ENCODE peak calls at places on chromosomes 3 and 15, in nine cellular contexts. One of them, this sample, is unnamed.

GRCh38 chr3:139677341-139678155 is at the start of gene NMNAT3:
- DNase-seq in SK-N-SH: peak; percentile 42
- DNase-seq in BJ: no peak
- DNase-seq in HepG2: peak; percentile 77
- DNase-seq in PC-9: peak; percentile 70
- DNase-seq in upper lobe of right lung: peak; percentile 95
- DNase-seq in neural progenitor cell: peak; percentile 92
- DNase-seq in brain microvascular endothelial cell: peak; percentile 32
- DNase-seq in left ventricle myocardium inferior: peak; percentile 87
- DNase-seq in this sample: peak; percentile 77

GRCh38 chr3:21795152-21795837 is 44.3 kb upstream of the ZNF385D start:
- DNase-seq in SK-N-SH: peak; percentile 59
- DNase-seq in left ventricle myocardium inferior: peak; percentile 79
- DNase-seq in brain microvascular endothelial cell: no peak
- DNase-seq in neural progenitor cell: no peak
- DNase-seq in HepG2: no peak
- DNase-seq in PC-9: no peak
- DNase-seq in BJ: no peak
- DNase-seq in upper lobe of right lung: no peak
- DNase-seq in this sample: peak; percentile 92

GRCh38 chr3:53274938-53275666 is 19.3 kb upstream of the TKT start:
- DNase-seq in left ventricle myocardium inferior: no peak
- DNase-seq in SK-N-SH: no peak
- DNase-seq in brain microvascular endothelial cell: no peak
- DNase-seq in HepG2: no peak
- DNase-seq in neural progenitor cell: no peak
- DNase-seq in PC-9: no peak
- DNase-seq in upper lobe of right lung: peak; percentile 23
- DNase-seq in BJ: no peak
- DNase-seq in this sample: no peak

GRCh38 chr3:20039082-20039764 is 1.0 kb upstream of the KAT2B start:
- DNase-seq in upper lobe of right lung: no peak
- DNase-seq in SK-N-SH: no peak
- DNase-seq in left ventricle myocardium inferior: no peak
- DNase-seq in brain microvascular endothelial cell: no peak
- DNase-seq in BJ: no peak
- DNase-seq in neural progenitor cell: peak; percentile 35
- DNase-seq in HepG2: no peak
- DNase-seq in PC-9: no peak
- DNase-seq in this sample: no peak

GRCh38 chr3:48301814-48302194 is 31.7 kb downstream of the SPINK8 start:
- DNase-seq in BJ: no peak
- DNase-seq in neural progenitor cell: no peak
- DNase-seq in left ventricle myocardium inferior: no peak
- DNase-seq in PC-9: peak; percentile 31
- DNase-seq in brain microvascular endothelial cell: peak; percentile 1
- DNase-seq in SK-N-SH: peak; percentile 45
- DNase-seq in HepG2: peak; percentile 21
- DNase-seq in upper lobe of right lung: no peak
- DNase-seq in this sample: no peak

GRCh38 chr3:123493912-123494311 is 45.0 kb upstream of the ADCY5 start:
- DNase-seq in upper lobe of right lung: no peak
- DNase-seq in left ventricle myocardium inferior: no peak
- DNase-seq in PC-9: no peak
- DNase-seq in neural progenitor cell: no peak
- DNase-seq in SK-N-SH: no peak
- DNase-seq in brain microvascular endothelial cell: no peak
- DNase-seq in HepG2: no peak
- DNase-seq in BJ: no peak
- DNase-seq in this sample: no peak

GRCh38 chr3:174640932-174641331 is 218.2 kb upstream of the NAALADL2 start:
- DNase-seq in BJ: no peak
- DNase-seq in PC-9: no peak
- DNase-seq in SK-N-SH: no peak
- DNase-seq in HepG2: no peak
- DNase-seq in brain microvascular endothelial cell: no peak
- DNase-seq in neural progenitor cell: no peak
- DNase-seq in left ventricle myocardium inferior: no peak
- DNase-seq in upper lobe of right lung: no peak
- DNase-seq in this sample: no peak

GRCh38 chr15:99050328-99050980 is 42.9 kb upstream of the PGPEP1L start:
- DNase-seq in upper lobe of right lung: peak; percentile 25
- DNase-seq in neural progenitor cell: no peak
- DNase-seq in brain microvascular endothelial cell: no peak
- DNase-seq in PC-9: no peak
- DNase-seq in SK-N-SH: no peak
- DNase-seq in left ventricle myocardium inferior: no peak
- DNase-seq in BJ: no peak
- DNase-seq in HepG2: no peak
- DNase-seq in this sample: no peak

GRCh38 chr3:174685796-174686195 is 173.3 kb upstream of the NAALADL2 start:
- DNase-seq in HepG2: no peak
- DNase-seq in left ventricle myocardium inferior: no peak
- DNase-seq in brain microvascular endothelial cell: no peak
- DNase-seq in neural progenitor cell: no peak
- DNase-seq in BJ: no peak
- DNase-seq in upper lobe of right lung: no peak
- DNase-seq in PC-9: no peak
- DNase-seq in SK-N-SH: no peak
- DNase-seq in this sample: no peak

GRCh38 chr3:17765819-17766472 is 23.5 kb upstream of the TBC1D5 start:
- DNase-seq in PC-9: no peak
- DNase-seq in left ventricle myocardium inferior: no peak
- DNase-seq in SK-N-SH: no peak
- DNase-seq in upper lobe of right lung: no peak
- DNase-seq in neural progenitor cell: no peak
- DNase-seq in BJ: no peak
- DNase-seq in brain microvascular endothelial cell: no peak
- DNase-seq in HepG2: no peak
- DNase-seq in this sample: no peak

GRCh38 chr15:99151156-99151555 is 46.3 kb downstream of the SYNM start:
- DNase-seq in neural progenitor cell: no peak
- DNase-seq in left ventricle myocardium inferior: no peak
- DNase-seq in PC-9: no peak
- DNase-seq in SK-N-SH: no peak
- DNase-seq in upper lobe of right lung: no peak
- DNase-seq in HepG2: no peak
- DNase-seq in brain microvascular endothelial cell: no peak
- DNase-seq in BJ: no peak
- DNase-seq in this sample: no peak

GRCh38 chr3:156373095-156373494 is 181.8 kb downstream of the SSR3 start:
- DNase-seq in left ventricle myocardium inferior: no peak
- DNase-seq in brain microvascular endothelial cell: no peak
- DNase-seq in HepG2: no peak
- DNase-seq in SK-N-SH: peak; percentile 27
- DNase-seq in PC-9: no peak
- DNase-seq in BJ: no peak
- DNase-seq in upper lobe of right lung: no peak
- DNase-seq in neural progenitor cell: peak; percentile 62
- DNase-seq in this sample: no peak

GRCh38 chr15:52727825-52728224 is 48.6 kb upstream of the ATOSA start:
- DNase-seq in HepG2: no peak
- DNase-seq in PC-9: no peak
- DNase-seq in neural progenitor cell: no peak
- DNase-seq in brain microvascular endothelial cell: no peak
- DNase-seq in upper lobe of right lung: no peak
- DNase-seq in SK-N-SH: no peak
- DNase-seq in left ventricle myocardium inferior: no peak
- DNase-seq in BJ: no peak
- DNase-seq in this sample: no peak

GRCh38 chr3:189303584-189303983 is 131.8 kb downstream of the TPRG1 start:
- DNase-seq in upper lobe of right lung: no peak
- DNase-seq in left ventricle myocardium inferior: no peak
- DNase-seq in neural progenitor cell: no peak
- DNase-seq in PC-9: no peak
- DNase-seq in BJ: no peak
- DNase-seq in SK-N-SH: no peak
- DNase-seq in brain microvascular endothelial cell: no peak
- DNase-seq in HepG2: no peak
- DNase-seq in this sample: no peak

GRCh38 chr3:197456271-197457091 is 99.3 kb downstream of the BDH1 start:
- DNase-seq in PC-9: peak; percentile 94
- DNase-seq in upper lobe of right lung: peak; percentile 93
- DNase-seq in brain microvascular endothelial cell: peak; percentile 92
- DNase-seq in BJ: peak; percentile 59
- DNase-seq in SK-N-SH: no peak
- DNase-seq in left ventricle myocardium inferior: peak; percentile 86
- DNase-seq in neural progenitor cell: peak; percentile 87
- DNase-seq in HepG2: peak; percentile 69
- DNase-seq in this sample: no peak

DNA sequence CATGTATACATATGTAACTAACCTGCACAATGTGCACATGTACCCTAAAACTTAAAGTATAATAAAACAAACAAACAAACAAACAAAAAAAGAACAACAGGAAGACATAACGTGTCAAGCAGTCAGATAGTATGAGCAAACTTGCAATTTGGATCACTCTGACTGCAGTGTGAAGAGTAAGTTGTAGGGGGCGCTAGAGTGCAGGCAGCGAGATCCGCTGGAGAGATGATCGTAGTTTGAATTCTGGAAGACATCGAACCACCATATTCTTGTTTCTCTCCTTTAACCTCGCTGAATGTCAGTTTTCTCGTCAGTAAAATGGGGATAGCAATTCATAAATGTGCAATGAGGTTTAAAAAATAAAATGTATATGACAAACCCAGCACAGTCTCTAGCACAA is 165.2 kb upstream of the LMCD1 start:
- DNase-seq in PC-9: no peak
- DNase-seq in BJ: no peak
- DNase-seq in brain microvascular endothelial cell: no peak
- DNase-seq in neural progenitor cell: peak; percentile 19
- DNase-seq in left ventricle myocardium inferior: no peak
- DNase-seq in HepG2: peak; percentile 3
- DNase-seq in upper lobe of right lung: no peak
- DNase-seq in SK-N-SH: no peak
- DNase-seq in this sample: no peak
- TF ChIP-seq CTCF in PC-9: peak; percentile 69
- TF ChIP-seq CTCF in BJ: peak; percentile 27
- TF ChIP-seq CTCF in brain microvascular endothelial cell: peak; percentile 61
- TF ChIP-seq CTCF in neural progenitor cell: peak; percentile 55
- TF ChIP-seq CTCF in left ventricle myocardium inferior: peak; percentile 8
- TF ChIP-seq CTCF in HepG2: peak; percentile 60
- TF ChIP-seq CTCF in upper lobe of right lung: peak; percentile 10
- TF ChIP-seq CTCF in SK-N-SH: peak; percentile 51
- TF ChIP-seq CTCF in this sample: peak; percentile 68

GRCh38 chr15:84782346-84782745 is 34.0 kb downstream of the ZNF592 start:
- DNase-seq in BJ: no peak
- DNase-seq in HepG2: no peak
- DNase-seq in left ventricle myocardium inferior: no peak
- DNase-seq in SK-N-SH: no peak
- DNase-seq in neural progenitor cell: no peak
- DNase-seq in PC-9: no peak
- DNase-seq in upper lobe of right lung: no peak
- DNase-seq in brain microvascular endothelial cell: no peak
- DNase-seq in this sample: no peak
- H3K27me3 ChIP-seq in BJ: no peaks in the 10 kb centered on the region
- H3K27me3 ChIP-seq in HepG2: no peaks in the 10 kb centered on the region
- H3K27me3 ChIP-seq in left ventricle myocardium inferior: no peaks in the 10 kb centered on the region
- H3K27me3 ChIP-seq in SK-N-SH: no peaks in the 10 kb centered on the region
- H3K27me3 ChIP-seq in neural progenitor cell: no peaks in the 10 kb centered on the region
- H3K27me3 ChIP-seq in PC-9: no peaks in the 10 kb centered on the region
- H3K27me3 ChIP-seq in upper lobe of right lung: no peaks in the 10 kb centered on the region
- H3K27me3 ChIP-seq in brain microvascular endothelial cell: no peaks in the 10 kb centered on the region
- H3K27me3 ChIP-seq in this sample: no peaks in the 10 kb centered on the region

GRCh38 chr3:58564456-58565160 is 12.6 kb downstream of the FAM107A start:
- DNase-seq in upper lobe of right lung: peak; percentile 11
- DNase-seq in left ventricle myocardium inferior: no peak
- DNase-seq in BJ: peak; percentile 76
- DNase-seq in neural progenitor cell: no peak
- DNase-seq in SK-N-SH: no peak
- DNase-seq in PC-9: peak; percentile 48
- DNase-seq in brain microvascular endothelial cell: peak; percentile 80
- DNase-seq in HepG2: peak; percentile 18
- DNase-seq in this sample: no peak

GRCh38 chr3:58565621-58566397 is 11.4 kb downstream of the FAM107A start:
- DNase-seq in neural progenitor cell: peak; percentile 52
- DNase-seq in HepG2: no peak
- DNase-seq in BJ: no peak
- DNase-seq in left ventricle myocardium inferior: no peak
- DNase-seq in brain microvascular endothelial cell: no peak
- DNase-seq in SK-N-SH: no peak
- DNase-seq in upper lobe of right lung: no peak
- DNase-seq in PC-9: peak; percentile 22
- DNase-seq in this sample: no peak

GRCh38 chr3:58567251-58567515 is 10.0 kb downstream of the FAM107A start:
- DNase-seq in PC-9: no peak
- DNase-seq in neural progenitor cell: no peak
- DNase-seq in brain microvascular endothelial cell: no peak
- DNase-seq in left ventricle myocardium inferior: no peak
- DNase-seq in SK-N-SH: no peak
- DNase-seq in BJ: no peak
- DNase-seq in HepG2: no peak
- DNase-seq in upper lobe of right lung: peak; percentile 47
- DNase-seq in this sample: no peak

GRCh38 chr3:58568572-58569286 is 8.5 kb downstream of the FAM107A start:
- DNase-seq in BJ: no peak
- DNase-seq in PC-9: peak; percentile 73
- DNase-seq in SK-N-SH: peak; percentile 72
- DNase-seq in upper lobe of right lung: peak; percentile 84
- DNase-seq in neural progenitor cell: peak; percentile 71
- DNase-seq in brain microvascular endothelial cell: peak; percentile 79
- DNase-seq in HepG2: peak; percentile 35
- DNase-seq in left ventricle myocardium inferior: peak; percentile 80
- DNase-seq in this sample: peak; percentile 75

GRCh38 chr3:58566398-58567250 is 10.6 kb downstream of the FAM107A start:
- DNase-seq in BJ: no peak
- DNase-seq in upper lobe of right lung: no peak
- DNase-seq in brain microvascular endothelial cell: no peak
- DNase-seq in SK-N-SH: no peak
- DNase-seq in left ventricle myocardium inferior: no peak
- DNase-seq in PC-9: no peak
- DNase-seq in HepG2: no peak
- DNase-seq in neural progenitor cell: no peak
- DNase-seq in this sample: no peak
- TF ChIP-seq CTCF in BJ: no peak
- TF ChIP-seq CTCF in upper lobe of right lung: no peak
- TF ChIP-seq CTCF in brain microvascular endothelial cell: no peak
- TF ChIP-seq CTCF in SK-N-SH: no peak
- TF ChIP-seq CTCF in left ventricle myocardium inferior: no peak
- TF ChIP-seq CTCF in PC-9: no peak
- TF ChIP-seq CTCF in HepG2: no peak
- TF ChIP-seq CTCF in neural progenitor cell: no peak
- TF ChIP-seq CTCF in this sample: no peak

DNA sequence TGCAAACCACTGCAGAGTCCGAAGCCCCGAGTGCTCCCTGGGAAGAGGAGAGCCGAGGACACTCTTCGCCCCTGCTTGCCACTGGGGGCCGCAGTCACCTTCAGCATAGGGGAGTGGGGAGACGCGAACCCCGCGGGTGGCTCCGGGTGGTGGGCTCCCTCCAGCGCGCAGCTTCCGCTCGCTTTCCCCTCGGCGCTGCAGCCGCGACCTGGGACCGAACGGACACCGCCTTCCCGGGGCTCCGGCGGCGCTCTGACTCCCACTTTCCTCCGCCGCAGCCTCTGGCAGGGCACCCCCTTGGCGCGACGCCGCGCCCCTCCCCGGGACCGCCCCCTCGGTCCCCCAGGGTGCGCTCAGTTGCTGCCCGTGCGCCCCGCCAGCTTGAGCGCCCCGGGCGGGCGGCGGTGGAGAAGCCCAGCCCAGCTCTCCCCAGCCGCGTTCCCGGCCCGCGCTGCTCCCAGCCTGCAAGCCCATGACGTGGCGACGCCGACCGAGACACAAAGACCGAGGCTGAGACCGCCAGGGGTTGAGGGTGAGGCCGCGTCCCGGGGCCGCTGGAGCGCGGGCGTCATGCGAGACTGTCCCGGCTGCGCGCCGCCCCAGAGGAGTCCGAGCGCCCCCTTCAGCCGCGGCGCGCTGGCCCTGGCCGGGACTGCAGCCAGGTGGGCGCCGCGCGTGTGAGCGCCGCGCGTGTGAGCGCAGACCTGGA is at the start of gene MINAR1:
- DNase-seq in left ventricle myocardium inferior: no peak
- DNase-seq in HepG2: peak; percentile 6
- DNase-seq in upper lobe of right lung: no peak
- DNase-seq in PC-9: peak; percentile 3
- DNase-seq in neural progenitor cell: peak; percentile 75
- DNase-seq in BJ: no peak
- DNase-seq in SK-N-SH: peak; percentile 84
- DNase-seq in brain microvascular endothelial cell: peak; percentile 40
- DNase-seq in this sample: peak; percentile 62
- H3K27me3 ChIP-seq in left ventricle myocardium inferior: peaks cover 100% of the 10 kb centered on the region
- H3K27me3 ChIP-seq in HepG2: peaks cover 7% of the 10 kb centered on the region
- H3K27me3 ChIP-seq in upper lobe of right lung: peaks cover 78% of the 10 kb centered on the region
- H3K27me3 ChIP-seq in PC-9: no peaks in the 10 kb centered on the region
- H3K27me3 ChIP-seq in neural progenitor cell: peaks cover 100% of the 10 kb centered on the region
- H3K27me3 ChIP-seq in BJ: peaks cover 11% of the 10 kb centered on the region
- H3K27me3 ChIP-seq in SK-N-SH: peaks cover 7% of the 10 kb centered on the region
- H3K27me3 ChIP-seq in brain microvascular endothelial cell: peaks cover 34% of the 10 kb centered on the region
- H3K27me3 ChIP-seq in this sample: peaks cover 7% of the 10 kb centered on the region

This sample was measured in WERI-Rb-1.